ENCODE peak calls at places on chromosomes 11 and 22, in ten cellular contexts. E, Q, I, Y, W, A, M, Z, J and V are unnamed samples.

GRCh38 chr22:38465673-38466490 is 2.0 kb upstream of the KDELR3 start:
- DNase-seq in E (no peak), Q (no peak), I (peak), Y (no peak), W (no peak), A (no peak), M (no peak), Z (no peak), J (no peak), V (no peak)

GRCh38 chr11:79173615-79174014 is 267.2 kb downstream of the TENM4 start:
- DNase-seq in E (peak), Q (peak), I (peak), Y (no peak), W (peak), A (no peak), M (no peak), Z (no peak), J (no peak), V (peak)

GRCh38 chr11:69552951-69553350 is 71.5 kb downstream of the LINC01488 start:
- DNase-seq in E (no peak), Q (no peak), I (no peak), Y (no peak), W (no peak), A (no peak), M (peak), Z (no peak), J (no peak), V (no peak)

GRCh38 chr11:45054956-45055355 is 91.5 kb upstream of the PRDM11 start:
- DNase-seq in E (no peak), Q (no peak), I (no peak), Y (no peak), W (no peak), A (no peak), M (no peak), Z (no peak), J (no peak), V (no peak)

GRCh38 chr11:61814958-61815789 is 1.6 kb downstream of the FADS1 start:
- DNase-seq in E (peak), Q (peak), I (peak), Y (peak), W (peak), A (peak), M (peak), Z (peak), J (peak), V (peak)

GRCh38 chr11:5366856-5367255 is 15.5 kb downstream of the OR51B6 start:
- DNase-seq in E (no peak), Q (no peak), I (no peak), Y (no peak), W (no peak), A (no peak), M (no peak), Z (no peak), J (no peak), V (peak)

GRCh38 chr11:30447246-30447645 is 124.3 kb downstream of the ARL14EP start:
- DNase-seq in E (no peak), Q (no peak), I (no peak), Y (no peak), W (no peak), A (no peak), M (no peak), Z (no peak), J (no peak), V (no peak)

GRCh38 chr11:108835624-108836023 is 170.8 kb downstream of the DDX10 start:
- DNase-seq in E (no peak), Q (no peak), I (no peak), Y (no peak), W (no peak), A (no peak), M (no peak), Z (no peak), J (no peak), V (no peak)

GRCh38 chr11:9459573-9460321 is 1.1 kb upstream of the ZNF143 start:
- DNase-seq in E (peak), Q (no peak), I (peak), Y (peak), W (peak), A (no peak), M (peak), Z (no peak), J (no peak), V (peak)

GRCh38 chr22:36010090-36010489 is 18.5 kb downstream of the RBFOX2 start:
- DNase-seq in E (no peak), Q (no peak), I (no peak), Y (no peak), W (no peak), A (no peak), M (no peak), Z (peak), J (no peak), V (no peak)

GRCh38 chr11:24344222-24344621 is 152.6 kb upstream of the LUZP2 start:
- DNase-seq in E (no peak), Q (no peak), I (no peak), Y (no peak), W (no peak), A (no peak), M (no peak), Z (no peak), J (no peak), V (no peak)

GRCh38 chr11:104328514-104328912 is 164.6 kb upstream of the PDGFD start:
- DNase-seq in E (no peak), Q (no peak), I (no peak), Y (no peak), W (no peak), A (no peak), M (no peak), Z (no peak), J (no peak), V (no peak)

GRCh38 chr11:60988658-60989057 is 17.2 kb downstream of the CD6 start:
- DNase-seq in E (no peak), Q (no peak), I (no peak), Y (no peak), W (no peak), A (no peak), M (no peak), Z (no peak), J (no peak), V (no peak)

GRCh38 chr11:130314184-130314748 is 451 bp downstream of the ZBTB44 start:
- DNase-seq in E (peak), Q (no peak), I (peak), Y (peak), W (no peak), A (peak), M (no peak), Z (peak), J (peak), V (peak)

GRCh38 chr11:118922745-118923627 is 2.7 kb downstream of the BCL9L start:
- DNase-seq in E (no peak), Q (no peak), I (no peak), Y (no peak), W (no peak), A (no peak), M (no peak), Z (peak), J (no peak), V (no peak)

GRCh38 chr11:72824020-72824419 is 9.8 kb downstream of the ATG16L2 start:
- DNase-seq in E (no peak), Q (no peak), I (no peak), Y (no peak), W (no peak), A (no peak), M (no peak), Z (no peak), J (no peak), V (no peak)

GRCh38 chr11:73223998-73224730 is 6.1 kb downstream of the P2RY2 start:
- DNase-seq in E (no peak), Q (no peak), I (no peak), Y (no peak), W (no peak), A (no peak), M (no peak), Z (no peak), J (no peak), V (no peak)

GRCh38 chr11:12113294-12113693 is 2.9 kb downstream of the MICAL2 start:
- DNase-seq in E (no peak), Q (no peak), I (no peak), Y (no peak), W (no peak), A (no peak), M (no peak), Z (no peak), J (no peak), V (peak)

GRCh38 chr11:67539588-67539987 is 16.3 kb upstream of the CABP2 start:
- DNase-seq in E (no peak), Q (no peak), I (no peak), Y (no peak), W (no peak), A (no peak), M (no peak), Z (no peak), J (no peak), V (no peak)

GRCh38 chr11:2207212-2207611 is 35.6 kb upstream of the TH start:
- DNase-seq in E (no peak), Q (no peak), I (no peak), Y (no peak), W (no peak), A (no peak), M (no peak), Z (no peak), J (peak), V (no peak)

GRCh38 chr11:71433648-71434450 is 14.3 kb downstream of the DHCR7 start:
- DNase-seq in E (no peak), Q (no peak), I (peak), Y (no peak), W (no peak), A (peak), M (no peak), Z (peak), J (peak), V (peak)

GRCh38 chr11:6693342-6694228 is 10.4 kb upstream of the MRPL17 start:
- DNase-seq in E (peak), Q (peak), I (peak), Y (no peak), W (peak), A (no peak), M (peak), Z (no peak), J (no peak), V (peak)

GRCh38 chr11:19660076-19660475 is 52.6 kb upstream of the NAV2 start:
- DNase-seq in E (peak), Q (no peak), I (peak), Y (no peak), W (no peak), A (no peak), M (peak), Z (peak), J (no peak), V (peak)

GRCh38 chr11:120181446-120181992 is 29.3 kb upstream of the OAF start:
- DNase-seq in E (no peak), Q (no peak), I (no peak), Y (no peak), W (no peak), A (no peak), M (no peak), Z (no peak), J (peak), V (no peak)

GRCh38 chr11:122285444-122285843 is 169.4 kb upstream of the BLID start:
- DNase-seq in E (no peak), Q (no peak), I (no peak), Y (no peak), W (no peak), A (no peak), M (no peak), Z (no peak), J (no peak), V (no peak)

DNA sequence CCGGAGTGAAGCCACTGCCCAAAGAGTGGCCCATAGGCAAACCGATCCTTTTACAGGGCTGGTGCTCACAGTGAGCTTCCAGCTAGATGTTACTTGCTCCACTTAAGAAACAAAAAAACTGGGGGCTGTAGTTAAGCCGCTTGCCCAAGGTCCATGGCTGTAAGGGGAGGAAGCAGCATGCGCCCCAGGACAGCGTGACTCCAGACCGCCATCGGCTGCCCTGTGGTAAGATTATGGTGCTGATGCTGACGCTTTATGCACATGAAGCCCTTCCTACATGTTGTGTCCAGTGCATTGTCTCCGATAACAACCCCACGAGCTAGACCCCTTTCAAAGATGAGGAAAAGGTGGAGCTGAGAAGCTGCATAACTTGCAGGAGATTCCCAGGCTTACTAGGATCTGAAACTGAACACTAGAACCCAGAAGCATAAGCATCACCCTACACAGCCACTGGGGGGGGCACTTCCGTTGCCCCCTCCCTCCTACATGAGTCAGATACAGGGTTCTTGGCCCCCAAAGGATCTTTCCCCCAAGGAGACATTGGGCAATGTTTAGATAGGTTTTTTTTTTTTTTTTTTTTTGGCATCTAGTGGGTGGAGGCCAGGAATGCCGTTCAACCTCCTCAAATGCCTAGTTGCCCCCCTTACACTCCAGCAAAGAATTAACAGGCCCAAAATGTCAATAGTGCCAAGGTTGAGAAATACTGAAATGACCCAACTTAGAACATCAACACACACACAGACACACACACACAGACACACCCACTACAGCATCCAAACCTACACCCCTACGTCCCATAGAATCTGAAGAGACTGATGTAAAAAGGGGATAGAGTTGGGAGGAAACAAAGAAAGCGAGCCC is 53.9 kb downstream of the MN1 start:
- DNase-seq in E (no peak), Q (no peak), I (peak), Y (no peak), W (no peak), A (no peak), M (peak), Z (no peak), J (no peak), V (peak)
- TF ChIP-seq CTCF in E (peak), Q (no peak), I (peak), Y (peak), W (peak), A (no peak), M (peak), Z (no peak), J (no peak), V (peak)

GRCh38 chr22:19723165-19723989 is at the start of gene GP1BB:
- DNase-seq in E (peak), Q (no peak), I (no peak), Y (no peak), W (no peak), A (peak), M (no peak), Z (peak), J (peak), V (peak)
- H3K4me3 ChIP-seq in E (no peak), Q (no peak), I (no peak), Y (no peak), W (no peak), A (peak), M (no peak), Z (peak), J (peak), V (no peak)

GRCh38 chr11:106021967-106022794 is at the start of gene MSANTD4:
- DNase-seq in E (peak), Q (peak), I (peak), Y (peak), W (peak), A (peak), M (peak), Z (peak), J (peak), V (peak)
- TF ChIP-seq CTCF in E (no peak), Q (no peak), I (no peak), Y (no peak), W (no peak), A (no peak), M (no peak), Z (peak), J (no peak), V (no peak)

DNA sequence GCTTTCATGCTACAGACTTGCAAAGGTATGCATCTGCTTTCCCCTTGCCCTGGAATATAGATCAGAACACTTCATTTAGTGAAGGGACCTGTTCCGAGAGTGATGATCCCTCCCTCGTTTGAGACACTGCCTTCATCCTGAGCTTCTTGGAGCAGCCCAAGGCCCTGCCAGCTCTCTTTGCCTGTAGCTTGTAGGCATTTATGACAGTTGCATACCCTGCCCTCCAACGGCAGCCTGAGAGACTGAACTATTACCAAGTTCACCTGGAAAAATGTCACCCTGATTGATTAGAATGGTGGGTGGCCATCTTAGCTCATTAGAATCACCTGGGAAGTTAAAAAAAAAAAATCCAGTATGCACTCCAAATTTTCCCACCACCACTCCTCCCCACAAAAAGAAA is 1.5 kb downstream of the MICAL3 start:
- DNase-seq in E (no peak), Q (no peak), I (no peak), Y (no peak), W (no peak), A (no peak), M (no peak), Z (no peak), J (no peak), V (no peak)
- H3K4me3 ChIP-seq in E (no peak), Q (peak), I (no peak), Y (peak), W (no peak), A (no peak), M (no peak), Z (no peak), J (no peak), V (no peak)

DNA sequence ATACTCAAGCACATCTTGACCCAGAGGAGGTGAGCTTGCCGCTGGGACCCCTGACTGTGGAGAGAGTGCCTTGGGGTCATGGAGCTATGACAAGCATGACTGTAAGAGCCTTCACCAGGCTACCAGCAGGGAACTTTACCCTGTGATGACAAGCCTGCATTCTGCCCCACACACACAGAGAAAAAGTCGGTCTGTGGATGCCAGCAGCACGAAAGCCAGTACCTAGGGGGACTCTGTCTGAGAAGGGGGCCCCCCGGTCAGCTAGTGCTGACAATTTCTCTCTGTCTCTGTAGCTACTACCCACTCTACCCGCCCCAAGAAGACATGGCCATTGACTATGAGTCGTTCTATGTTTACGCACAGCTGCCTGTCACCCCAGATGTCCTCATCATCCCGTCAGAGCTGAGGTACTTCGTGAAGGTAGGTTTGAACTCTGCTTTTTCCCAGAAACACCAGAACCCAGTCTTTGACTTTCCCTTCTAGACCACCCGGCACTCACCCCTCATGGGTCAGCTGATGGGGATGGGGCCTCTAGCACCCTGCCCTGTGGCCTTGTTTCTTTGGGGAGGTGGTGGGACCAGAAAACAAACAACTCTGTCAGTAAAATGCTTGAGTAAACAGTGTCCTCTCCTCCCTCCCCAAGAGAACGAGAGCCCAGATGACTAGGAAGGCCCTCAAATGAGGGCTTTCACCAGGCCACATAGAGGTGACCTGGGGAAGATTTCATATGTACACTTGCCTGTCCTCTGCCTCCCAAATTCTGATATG is 18.9 kb upstream of the CDC42EP2 start:
- DNase-seq in E (no peak), Q (no peak), I (no peak), Y (no peak), W (no peak), A (no peak), M (no peak), Z (no peak), J (no peak), V (no peak)
- TF ChIP-seq CTCF in E (no peak), Q (no peak), I (no peak), Y (no peak), W (no peak), A (no peak), M (no peak), Z (no peak), J (no peak), V (no peak)

GRCh38 chr22:41403532-41404318 is 22.0 kb downstream of the TEF start:
- DNase-seq in E (peak), Q (no peak), I (peak), Y (peak), W (no peak), A (peak), M (peak), Z (peak), J (peak), V (peak)
- H3K4me3 ChIP-seq in E (peak), Q (no peak), I (no peak), Y (no peak), W (no peak), A (no peak), M (no peak), Z (no peak), J (no peak), V (no peak)

GRCh38 chr22:22692707-22693530 is 48.5 kb downstream of the GGTLC2 start:
- DNase-seq in E (peak), Q (no peak), I (peak), Y (peak), W (no peak), A (peak), M (peak), Z (peak), J (peak), V (peak)
- TF ChIP-seq CTCF in E (peak), Q (peak), I (peak), Y (peak), W (peak), A (peak), M (peak), Z (peak), J (peak), V (peak)

DNA sequence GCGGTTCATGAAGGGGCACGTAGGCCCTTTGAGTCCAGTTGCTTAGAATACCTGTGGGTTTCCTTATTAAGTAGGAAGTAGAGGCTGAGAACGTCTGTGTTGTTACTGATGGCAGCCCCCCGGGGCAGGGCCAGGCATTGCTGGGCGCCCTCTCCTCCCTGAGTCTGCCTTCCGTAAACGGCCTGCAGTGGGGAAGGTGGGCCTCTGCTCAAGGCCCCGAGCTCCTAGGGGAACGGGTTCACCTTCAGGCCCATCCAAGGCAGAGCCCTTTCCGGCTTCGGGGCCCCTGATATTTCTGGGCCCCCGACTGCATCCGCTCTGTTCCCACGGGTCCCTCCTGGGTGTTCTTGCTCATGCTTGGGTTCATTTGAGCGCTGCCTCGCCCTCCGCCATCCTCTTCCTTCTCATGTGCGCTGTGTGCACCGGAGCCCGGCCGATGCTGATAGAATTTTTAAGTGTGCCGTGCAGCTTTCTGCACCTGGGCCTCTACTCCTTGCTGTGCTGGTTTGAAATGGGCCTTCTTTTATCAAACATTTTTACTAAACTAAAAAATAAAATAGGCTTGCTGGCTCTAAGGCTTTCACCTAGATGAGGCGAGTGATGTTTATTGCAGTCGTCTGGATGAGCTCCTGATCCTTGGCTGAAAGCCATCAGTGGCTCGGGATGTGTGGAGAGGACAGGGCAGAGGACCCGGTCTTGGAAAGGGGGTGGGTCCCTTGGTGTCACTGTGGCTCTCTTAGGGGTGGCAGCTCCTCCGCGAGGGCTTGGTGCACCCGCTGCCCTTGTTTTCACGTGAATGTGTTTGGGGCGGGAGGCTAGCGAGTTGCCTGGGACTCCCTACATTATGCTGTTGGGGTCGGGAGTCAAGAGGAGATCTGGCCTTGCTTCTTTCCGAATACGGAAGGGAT is 12.3 kb downstream of the TBC1D22A start:
- DNase-seq in E (no peak), Q (no peak), I (no peak), Y (no peak), W (no peak), A (no peak), M (no peak), Z (no peak), J (no peak), V (no peak)
- H3K4me3 ChIP-seq in E (no peak), Q (no peak), I (no peak), Y (no peak), W (no peak), A (no peak), M (peak), Z (no peak), J (no peak), V (no peak)